ENCODE peak calls at places on chromosomes 3 and 15, in five cellular contexts. One of them, this sample, is unnamed.

GRCh38 chr3:171353423-171353822 is 106.8 kb downstream of the TNIK start:
- DNase-seq in endothelial cell of umbilical vein: no peak
- DNase-seq in prostate gland: no peak
- DNase-seq in GM23338: no peak
- DNase-seq in K562: no peak
- DNase-seq in this sample: no peak

GRCh38 chr3:58487140-58487886 is 4.6 kb upstream of the KCTD6 start:
- DNase-seq in prostate gland: no peak
- DNase-seq in K562: peak; percentile 35
- DNase-seq in endothelial cell of umbilical vein: no peak
- DNase-seq in GM23338: no peak
- DNase-seq in this sample: no peak

GRCh38 chr15:28091313-28091712 is 7.8 kb downstream of the OCA2 start:
- DNase-seq in prostate gland: no peak
- DNase-seq in endothelial cell of umbilical vein: no peak
- DNase-seq in K562: no peak
- DNase-seq in GM23338: no peak
- DNase-seq in this sample: no peak

GRCh38 chr15:96924570-96924969 is 594.1 kb downstream of the NR2F2 start:
- DNase-seq in endothelial cell of umbilical vein: no peak
- DNase-seq in prostate gland: no peak
- DNase-seq in K562: no peak
- DNase-seq in GM23338: no peak
- DNase-seq in this sample: no peak

GRCh38 chr3:148992027-148992634 is 791 bp downstream of the GYG1 start:
- DNase-seq in GM23338: peak; percentile 71
- DNase-seq in endothelial cell of umbilical vein: peak; percentile 45
- DNase-seq in prostate gland: peak; percentile 14
- DNase-seq in K562: peak; percentile 54
- DNase-seq in this sample: peak; percentile 79

GRCh38 chr15:94467034-94467433 is 235.7 kb downstream of the MCTP2 start:
- DNase-seq in GM23338: no peak
- DNase-seq in endothelial cell of umbilical vein: no peak
- DNase-seq in prostate gland: no peak
- DNase-seq in K562: no peak
- DNase-seq in this sample: no peak

GRCh38 chr3:44109997-44110396 is 131.7 kb upstream of the TOPAZ1 start:
- DNase-seq in K562: no peak
- DNase-seq in endothelial cell of umbilical vein: no peak
- DNase-seq in prostate gland: no peak
- DNase-seq in GM23338: no peak
- DNase-seq in this sample: no peak

GRCh38 chr3:113736548-113737089 is 9.4 kb downstream of the NAA50 start:
- DNase-seq in endothelial cell of umbilical vein: peak; percentile 79
- DNase-seq in prostate gland: peak; percentile 4
- DNase-seq in K562: peak; percentile 54
- DNase-seq in GM23338: peak; percentile 75
- DNase-seq in this sample: no peak

GRCh38 chr3:102390465-102390864 is 44.4 kb upstream of the ZPLD1 start:
- DNase-seq in K562: no peak
- DNase-seq in prostate gland: no peak
- DNase-seq in GM23338: no peak
- DNase-seq in endothelial cell of umbilical vein: no peak
- DNase-seq in this sample: no peak

GRCh38 chr3:42102569-42102968 is 11.4 kb downstream of the TRAK1 start:
- DNase-seq in GM23338: no peak
- DNase-seq in K562: no peak
- DNase-seq in endothelial cell of umbilical vein: peak; percentile 21
- DNase-seq in prostate gland: no peak
- DNase-seq in this sample: no peak

GRCh38 chr3:58659051-58659675 is 7.4 kb downstream of the FAM3D start:
- DNase-seq in K562: peak; percentile 26
- DNase-seq in prostate gland: peak; percentile 68
- DNase-seq in endothelial cell of umbilical vein: peak; percentile 59
- DNase-seq in GM23338: peak; percentile 82
- DNase-seq in this sample: peak; percentile 56

GRCh38 chr3:31196881-31197364 is 302.5 kb upstream of the GADL1 start:
- DNase-seq in prostate gland: peak; percentile 57
- DNase-seq in endothelial cell of umbilical vein: no peak
- DNase-seq in GM23338: peak; percentile 25
- DNase-seq in K562: no peak
- DNase-seq in this sample: no peak

GRCh38 chr3:46417841-46418611 is 11.0 kb downstream of the CCRL2 start:
- DNase-seq in GM23338: peak; percentile 27
- DNase-seq in endothelial cell of umbilical vein: no peak
- DNase-seq in K562: no peak
- DNase-seq in prostate gland: no peak
- DNase-seq in this sample: no peak

GRCh38 chr3:158105124-158105709 is 1.0 kb downstream of the SHOX2 start:
- DNase-seq in K562: peak; percentile 53
- DNase-seq in endothelial cell of umbilical vein: no peak
- DNase-seq in prostate gland: no peak
- DNase-seq in GM23338: peak; percentile 57
- DNase-seq in this sample: no peak

GRCh38 chr15:41115088-41115651 is 910 bp downstream of the INO80 start:
- DNase-seq in endothelial cell of umbilical vein: peak; percentile 52
- DNase-seq in GM23338: peak; percentile 80
- DNase-seq in prostate gland: no peak
- DNase-seq in K562: no peak
- DNase-seq in this sample: no peak

GRCh38 chr3:176075491-176075890 is 1121.8 kb downstream of the TBL1XR1 start:
- DNase-seq in K562: no peak
- DNase-seq in GM23338: no peak
- DNase-seq in prostate gland: no peak
- DNase-seq in endothelial cell of umbilical vein: no peak
- DNase-seq in this sample: no peak

GRCh38 chr3:113844622-113845222 is 6.1 kb downstream of the GRAMD1C start:
- DNase-seq in prostate gland: no peak
- DNase-seq in GM23338: peak; percentile 48
- DNase-seq in K562: peak; percentile 21
- DNase-seq in endothelial cell of umbilical vein: peak; percentile 63
- DNase-seq in this sample: no peak

GRCh38 chr3:111081008-111081545 is 9.5 kb downstream of the NECTIN3 start:
- DNase-seq in prostate gland: no peak
- DNase-seq in GM23338: no peak
- DNase-seq in K562: no peak
- DNase-seq in endothelial cell of umbilical vein: no peak
- DNase-seq in this sample: no peak

GRCh38 chr3:6799264-6799915 is 61.5 kb upstream of the GRM7 start:
- DNase-seq in K562: peak; percentile 75
- DNase-seq in endothelial cell of umbilical vein: peak; percentile 1
- DNase-seq in prostate gland: peak; percentile 10
- DNase-seq in GM23338: peak; percentile 24
- DNase-seq in this sample: no peak

GRCh38 chr3:196726788-196727675 is 12.6 kb upstream of the PAK2 start:
- DNase-seq in prostate gland: no peak
- DNase-seq in K562: peak; percentile 11
- DNase-seq in endothelial cell of umbilical vein: peak; percentile 40
- DNase-seq in GM23338: no peak
- DNase-seq in this sample: no peak

GRCh38 chr3:49629866-49630265 is 44.3 kb upstream of the APEH start:
- DNase-seq in K562: no peak
- DNase-seq in GM23338: no peak
- DNase-seq in prostate gland: no peak
- DNase-seq in endothelial cell of umbilical vein: no peak
- DNase-seq in this sample: no peak

GRCh38 chr15:60480149-60480548 is 1.2 kb upstream of the ICE2 start:
- DNase-seq in GM23338: no peak
- DNase-seq in prostate gland: no peak
- DNase-seq in endothelial cell of umbilical vein: no peak
- DNase-seq in K562: no peak
- DNase-seq in this sample: no peak

GRCh38 chr15:60477991-60478632 is 830 bp downstream of the ICE2 start:
- DNase-seq in K562: peak; percentile 29
- DNase-seq in prostate gland: peak; percentile 16
- DNase-seq in endothelial cell of umbilical vein: peak; percentile 89
- DNase-seq in GM23338: peak; percentile 39
- DNase-seq in this sample: no peak

GRCh38 chr15:60479711-60480110 is 769 bp upstream of the ICE2 start:
- DNase-seq in K562: peak; percentile 14
- DNase-seq in endothelial cell of umbilical vein: no peak
- DNase-seq in prostate gland: no peak
- DNase-seq in GM23338: no peak
- DNase-seq in this sample: no peak

GRCh38 chr15:60479361-60479684 is 381 bp upstream of the ICE2 start:
- DNase-seq in K562: no peak
- DNase-seq in prostate gland: no peak
- DNase-seq in endothelial cell of umbilical vein: no peak
- DNase-seq in GM23338: no peak
- DNase-seq in this sample: no peak

GRCh38 chr15:60478633-60479360 is at the start of gene ICE2:
- DNase-seq in K562: peak; percentile 97
- DNase-seq in endothelial cell of umbilical vein: peak; percentile 97
- DNase-seq in GM23338: peak; percentile 97
- DNase-seq in prostate gland: peak; percentile 95
- DNase-seq in this sample: peak; percentile 98
- TF ChIP-seq CTCF in K562: no peak
- TF ChIP-seq CTCF in endothelial cell of umbilical vein: no peak
- TF ChIP-seq CTCF in GM23338: no peak
- TF ChIP-seq CTCF in prostate gland: no peak
- TF ChIP-seq CTCF in this sample: no peak

GRCh38 chr3:56321383-56321782 is 146.9 kb downstream of the ERC2 start:
- DNase-seq in prostate gland: no peak
- DNase-seq in endothelial cell of umbilical vein: no peak
- DNase-seq in GM23338: peak; percentile 18
- DNase-seq in K562: no peak
- DNase-seq in this sample: no peak

GRCh38 chr3:56321892-56322291 is 146.4 kb downstream of the ERC2 start:
- DNase-seq in K562: no peak
- DNase-seq in GM23338: no peak
- DNase-seq in endothelial cell of umbilical vein: no peak
- DNase-seq in prostate gland: no peak
- DNase-seq in this sample: no peak

GRCh38 chr3:56322862-56323261 is 145.4 kb downstream of the ERC2 start:
- DNase-seq in endothelial cell of umbilical vein: no peak
- DNase-seq in GM23338: no peak
- DNase-seq in prostate gland: no peak
- DNase-seq in K562: no peak
- DNase-seq in this sample: no peak

GRCh38 chr3:56323986-56324420 is 144.3 kb downstream of the ERC2 start:
- DNase-seq in K562: peak; percentile 16
- DNase-seq in prostate gland: no peak
- DNase-seq in GM23338: no peak
- DNase-seq in endothelial cell of umbilical vein: peak; percentile 78
- DNase-seq in this sample: no peak

DNA sequence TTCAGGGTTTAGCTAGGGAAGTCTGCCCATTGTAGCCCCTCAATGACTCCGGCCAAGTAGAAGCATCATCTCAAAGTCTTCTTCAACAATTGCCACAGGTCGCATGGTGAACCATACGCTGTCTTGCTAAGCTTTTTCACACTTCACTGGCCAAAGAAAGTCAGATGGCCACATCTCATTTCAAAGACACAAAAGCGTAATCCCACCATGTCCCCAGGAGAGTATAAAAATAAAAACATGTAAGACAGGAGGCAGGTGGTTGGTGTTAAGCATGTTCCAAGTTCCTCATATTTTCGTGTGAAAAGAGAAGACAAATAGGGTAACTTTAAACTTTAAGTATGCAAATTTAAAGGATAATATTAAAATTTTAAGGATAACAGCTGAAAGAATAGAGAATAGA is 147.4 kb downstream of the ERC2 start:
- DNase-seq in K562: no peak
- DNase-seq in GM23338: no peak
- DNase-seq in prostate gland: no peak
- DNase-seq in endothelial cell of umbilical vein: no peak
- DNase-seq in this sample: no peak
- H3K4me1 ChIP-seq in K562: no peaks in the 10 kb centered on the region
- H3K4me1 ChIP-seq in GM23338: peaks cover 18% of the 10 kb centered on the region
- H3K4me1 ChIP-seq in prostate gland: no peaks in the 10 kb centered on the region
- H3K4me1 ChIP-seq in endothelial cell of umbilical vein: peaks cover 17% of the 10 kb centered on the region
- H3K4me1 ChIP-seq in this sample: peaks cover 19% of the 10 kb centered on the region

DNA sequence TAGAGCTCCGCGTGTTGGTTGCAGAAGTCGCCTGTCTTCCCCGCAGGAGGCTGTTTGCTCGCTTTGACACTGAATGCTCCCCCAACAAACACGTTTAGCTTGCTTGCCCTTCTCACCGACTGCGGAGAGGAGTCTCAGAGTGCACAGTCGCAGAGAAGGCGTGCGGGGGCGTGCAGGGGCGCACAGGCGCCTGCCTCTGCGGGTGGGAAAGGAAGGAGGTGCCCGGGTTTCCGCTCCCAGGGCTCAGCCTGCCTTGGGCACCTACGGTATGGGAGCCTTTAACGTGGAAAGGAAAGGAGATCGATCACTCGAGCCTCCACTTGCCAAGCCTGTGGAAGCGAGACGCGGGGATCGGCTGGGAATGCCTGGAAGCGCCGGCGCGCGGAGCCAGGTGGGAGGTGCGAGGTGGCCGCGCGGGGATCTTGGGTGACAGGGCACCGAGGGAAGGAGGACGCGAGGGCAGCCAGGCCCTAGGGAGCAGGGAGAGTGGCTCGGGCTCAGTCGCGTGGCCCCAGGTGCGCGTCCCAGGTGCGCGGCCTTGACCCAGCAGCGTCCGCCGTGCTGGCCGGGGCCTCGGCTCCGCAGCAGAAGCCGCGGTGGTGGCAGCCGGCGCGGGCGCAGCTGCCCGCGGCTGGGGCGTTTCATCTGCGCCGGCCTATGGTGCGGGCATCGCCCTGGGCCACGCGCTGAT is at the start of gene FAN1:
- DNase-seq in endothelial cell of umbilical vein: peak; percentile 90
- DNase-seq in prostate gland: peak; percentile 91
- DNase-seq in K562: peak; percentile 88
- DNase-seq in GM23338: peak; percentile 91
- DNase-seq in this sample: peak; percentile 91
- TF ChIP-seq POLR2AphosphoS5 in endothelial cell of umbilical vein: peak; percentile 83
- TF ChIP-seq POLR2AphosphoS5 in prostate gland: peak; percentile 95
- TF ChIP-seq POLR2AphosphoS5 in K562: peak; percentile 36
- TF ChIP-seq POLR2AphosphoS5 in GM23338: peak; percentile 83
- TF ChIP-seq POLR2AphosphoS5 in this sample: peak; percentile 76

GRCh38 chr15:48340111-48340510 is 8.9 kb downstream of the DUT start:
- DNase-seq in prostate gland: no peak
- DNase-seq in endothelial cell of umbilical vein: no peak
- DNase-seq in K562: no peak
- DNase-seq in GM23338: no peak
- DNase-seq in this sample: no peak

GRCh38 chr15:48333553-48333952 is 2.3 kb downstream of the DUT start:
- DNase-seq in GM23338: no peak
- DNase-seq in endothelial cell of umbilical vein: no peak
- DNase-seq in K562: peak; percentile 30
- DNase-seq in prostate gland: no peak
- DNase-seq in this sample: no peak

GRCh38 chr15:48337626-48338025 is 6.4 kb downstream of the DUT start:
- DNase-seq in K562: no peak
- DNase-seq in GM23338: no peak
- DNase-seq in prostate gland: no peak
- DNase-seq in endothelial cell of umbilical vein: no peak
- DNase-seq in this sample: no peak

GRCh38 chr15:48334260-48334659 is 3.0 kb downstream of the DUT start:
- DNase-seq in K562: peak; percentile 42
- DNase-seq in prostate gland: no peak
- DNase-seq in GM23338: peak; percentile 33
- DNase-seq in endothelial cell of umbilical vein: no peak
- DNase-seq in this sample: no peak

DNA sequence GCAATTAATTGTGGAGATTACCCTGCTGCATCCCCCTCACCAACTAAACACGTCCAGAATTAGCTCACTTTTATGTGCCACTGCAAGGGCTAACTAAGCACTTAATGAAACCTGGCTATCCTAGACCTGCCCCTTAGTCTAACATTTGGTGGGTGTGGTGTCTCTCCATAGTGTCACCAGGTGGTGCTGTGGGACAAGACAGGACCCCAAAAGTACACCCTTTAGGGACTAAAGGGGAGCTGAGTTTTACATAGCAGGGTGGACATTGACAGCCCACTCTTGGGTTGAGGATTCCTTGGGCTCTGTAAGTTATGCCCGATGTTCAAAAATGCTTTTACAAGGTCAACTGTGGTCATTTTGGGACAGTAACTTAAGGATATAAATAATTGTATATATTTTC is 5.7 kb downstream of the DUT start:
- DNase-seq in endothelial cell of umbilical vein: peak; percentile 10
- DNase-seq in prostate gland: no peak
- DNase-seq in GM23338: peak; percentile 71
- DNase-seq in K562: peak; percentile 51
- DNase-seq in this sample: no peak
- TF ChIP-seq CTCF in endothelial cell of umbilical vein: peak; percentile 21
- TF ChIP-seq CTCF in prostate gland: no peak
- TF ChIP-seq CTCF in GM23338: peak; percentile 76
- TF ChIP-seq CTCF in K562: peak; percentile 62
- TF ChIP-seq CTCF in this sample: no peak